ENCODE peak calls at places on chromosomes 11 and 22, in five cellular contexts. One of them, this sample, is unnamed. For H3K4me1, the result is how much of the 10 kb centered on the place peaks cover.

GRCh38 chr11:18677560-18677959 is 21.0 kb upstream of the TMEM86A start:
- DNase-seq in Panc1: no peak
- DNase-seq in cardiac muscle cell: no peak
- DNase-seq in esophagus squamous epithelium: no peak
- DNase-seq in heart left ventricle: no peak
- DNase-seq in this sample: no peak

GRCh38 chr11:115198301-115198700 is 305.9 kb downstream of the CADM1 start:
- DNase-seq in heart left ventricle: no peak
- DNase-seq in esophagus squamous epithelium: no peak
- DNase-seq in Panc1: no peak
- DNase-seq in cardiac muscle cell: no peak
- DNase-seq in this sample: no peak

GRCh38 chr11:22347857-22348496 is 9.8 kb downstream of the SLC17A6 start:
- DNase-seq in Panc1: no peak
- DNase-seq in cardiac muscle cell: no peak
- DNase-seq in heart left ventricle: no peak
- DNase-seq in esophagus squamous epithelium: no peak
- DNase-seq in this sample: no peak

GRCh38 chr11:118618115-118618990 is 10.9 kb downstream of the PHLDB1 start:
- DNase-seq in esophagus squamous epithelium: no peak
- DNase-seq in heart left ventricle: peak
- DNase-seq in cardiac muscle cell: peak
- DNase-seq in Panc1: no peak
- DNase-seq in this sample: no peak

GRCh38 chr11:5910521-5910920 is 17.5 kb downstream of the OR52E5 start:
- DNase-seq in esophagus squamous epithelium: no peak
- DNase-seq in Panc1: no peak
- DNase-seq in heart left ventricle: no peak
- DNase-seq in cardiac muscle cell: no peak
- DNase-seq in this sample: no peak

GRCh38 chr11:81255905-81256304 is 1477.8 kb downstream of the FAM181B start:
- DNase-seq in esophagus squamous epithelium: no peak
- DNase-seq in Panc1: no peak
- DNase-seq in cardiac muscle cell: no peak
- DNase-seq in heart left ventricle: no peak
- DNase-seq in this sample: no peak

GRCh38 chr11:19727246-19727645 is 14.6 kb downstream of the NAV2 start:
- DNase-seq in cardiac muscle cell: peak
- DNase-seq in heart left ventricle: no peak
- DNase-seq in Panc1: no peak
- DNase-seq in esophagus squamous epithelium: no peak
- DNase-seq in this sample: no peak

GRCh38 chr22:21025266-21025665 is 7.1 kb downstream of the SLC7A4 start:
- DNase-seq in Panc1: no peak
- DNase-seq in esophagus squamous epithelium: no peak
- DNase-seq in heart left ventricle: no peak
- DNase-seq in cardiac muscle cell: no peak
- DNase-seq in this sample: no peak

GRCh38 chr11:102237096-102237735 is 80.1 kb upstream of the BIRC3 start:
- DNase-seq in esophagus squamous epithelium: no peak
- DNase-seq in cardiac muscle cell: no peak
- DNase-seq in Panc1: no peak
- DNase-seq in heart left ventricle: no peak
- DNase-seq in this sample: no peak

GRCh38 chr11:25298450-25298849 is 801.6 kb downstream of the LUZP2 start:
- DNase-seq in heart left ventricle: no peak
- DNase-seq in esophagus squamous epithelium: no peak
- DNase-seq in cardiac muscle cell: no peak
- DNase-seq in Panc1: no peak
- DNase-seq in this sample: no peak

GRCh38 chr22:46661221-46661851 is 41.1 kb downstream of the GRAMD4 start:
- DNase-seq in Panc1: no peak
- DNase-seq in heart left ventricle: no peak
- DNase-seq in cardiac muscle cell: peak
- DNase-seq in esophagus squamous epithelium: no peak
- DNase-seq in this sample: no peak

GRCh38 chr11:56152333-56152732 is 7.8 kb downstream of the OR8K5 start:
- DNase-seq in heart left ventricle: no peak
- DNase-seq in Panc1: no peak
- DNase-seq in cardiac muscle cell: no peak
- DNase-seq in esophagus squamous epithelium: no peak
- DNase-seq in this sample: no peak

GRCh38 chr11:8055111-8055835 is 25.7 kb upstream of the TUB start:
- DNase-seq in Panc1: no peak
- DNase-seq in heart left ventricle: no peak
- DNase-seq in cardiac muscle cell: no peak
- DNase-seq in esophagus squamous epithelium: no peak
- DNase-seq in this sample: no peak

GRCh38 chr11:7546324-7546791 is 32.6 kb downstream of the PPFIBP2 start:
- DNase-seq in Panc1: no peak
- DNase-seq in cardiac muscle cell: no peak
- DNase-seq in esophagus squamous epithelium: no peak
- DNase-seq in heart left ventricle: no peak
- DNase-seq in this sample: no peak

GRCh38 chr11:116731097-116731761 is 41.6 kb downstream of the BUD13 start:
- DNase-seq in cardiac muscle cell: peak
- DNase-seq in heart left ventricle: no peak
- DNase-seq in esophagus squamous epithelium: no peak
- DNase-seq in Panc1: no peak
- DNase-seq in this sample: peak

GRCh38 chr11:102807921-102808320 is 10.0 kb upstream of the MMP1 start:
- DNase-seq in heart left ventricle: no peak
- DNase-seq in esophagus squamous epithelium: no peak
- DNase-seq in Panc1: no peak
- DNase-seq in cardiac muscle cell: peak
- DNase-seq in this sample: peak

GRCh38 chr11:106152824-106153223 is 75.4 kb downstream of the AASDHPPT start:
- DNase-seq in heart left ventricle: no peak
- DNase-seq in Panc1: no peak
- DNase-seq in esophagus squamous epithelium: no peak
- DNase-seq in cardiac muscle cell: peak
- DNase-seq in this sample: no peak

GRCh38 chr22:27686534-27686933 is 115.0 kb downstream of the MN1 start:
- DNase-seq in heart left ventricle: peak
- DNase-seq in esophagus squamous epithelium: no peak
- DNase-seq in Panc1: no peak
- DNase-seq in cardiac muscle cell: peak
- DNase-seq in this sample: no peak

GRCh38 chr22:42074153-42074750 is at the start of gene PHETA2:
- DNase-seq in Panc1: no peak
- DNase-seq in esophagus squamous epithelium: no peak
- DNase-seq in heart left ventricle: peak
- DNase-seq in cardiac muscle cell: peak
- DNase-seq in this sample: peak

GRCh38 chr11:65868907-65869306 is 3.7 kb downstream of the EFEMP2 start:
- DNase-seq in cardiac muscle cell: no peak
- DNase-seq in Panc1: no peak
- DNase-seq in esophagus squamous epithelium: no peak
- DNase-seq in heart left ventricle: no peak
- DNase-seq in this sample: no peak
- TF ChIP-seq CTCF in cardiac muscle cell: no peak
- TF ChIP-seq CTCF in Panc1: no peak
- TF ChIP-seq CTCF in esophagus squamous epithelium: no peak
- TF ChIP-seq CTCF in heart left ventricle: no peak
- TF ChIP-seq CTCF in this sample: no peak

DNA sequence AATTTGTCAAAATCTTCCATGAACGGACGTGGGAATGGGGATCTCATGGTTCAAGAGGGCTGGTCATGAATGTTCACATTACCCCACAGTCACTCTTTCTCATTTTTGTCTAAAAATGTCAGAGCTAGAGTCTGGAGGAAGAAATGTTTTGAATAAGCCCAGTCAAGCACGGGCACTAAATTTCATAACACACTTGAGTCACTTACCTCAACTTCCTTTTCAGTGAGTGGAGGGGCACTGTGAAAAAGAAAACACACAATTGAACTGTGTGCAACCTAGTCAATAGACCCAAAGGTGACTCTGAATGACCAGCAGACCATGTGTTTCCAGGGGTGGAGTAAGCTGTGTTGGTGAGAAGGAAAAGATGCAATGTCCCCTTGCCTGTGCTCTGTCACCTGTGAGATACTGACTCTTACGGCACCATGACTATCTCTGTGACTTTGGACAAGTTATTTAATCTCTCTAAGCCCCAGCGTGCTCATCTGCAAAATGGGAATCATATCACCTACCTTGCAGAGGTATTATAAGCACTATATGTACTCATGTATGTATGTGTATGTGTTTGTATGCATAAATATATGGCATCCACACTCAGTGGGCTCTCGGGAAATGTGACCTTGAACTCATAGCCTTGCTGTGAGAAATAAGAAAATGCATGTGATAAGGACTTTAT is 38.2 kb upstream of the LYVE1 start:
- DNase-seq in heart left ventricle: no peak
- DNase-seq in Panc1: no peak
- DNase-seq in cardiac muscle cell: peak
- DNase-seq in esophagus squamous epithelium: no peak
- DNase-seq in this sample: no peak
- H3K4me1 ChIP-seq in heart left ventricle: under half
- H3K4me1 ChIP-seq in Panc1: under half
- H3K4me1 ChIP-seq in cardiac muscle cell: under half
- H3K4me1 ChIP-seq in esophagus squamous epithelium: under half
- H3K4me1 ChIP-seq in this sample: under half

GRCh38 chr11:60263434-60263833 is 17.0 kb upstream of the MS4A4A start:
- DNase-seq in heart left ventricle: no peak
- DNase-seq in Panc1: no peak
- DNase-seq in cardiac muscle cell: no peak
- DNase-seq in esophagus squamous epithelium: no peak
- DNase-seq in this sample: no peak
- H3K4me3 ChIP-seq in heart left ventricle: no peak
- H3K4me3 ChIP-seq in Panc1: no peak
- H3K4me3 ChIP-seq in cardiac muscle cell: no peak
- H3K4me3 ChIP-seq in esophagus squamous epithelium: no peak
- H3K4me3 ChIP-seq in this sample: no peak

GRCh38 chr11:13348305-13348704 is 70.7 kb downstream of the BMAL1 start:
- DNase-seq in Panc1: no peak
- DNase-seq in cardiac muscle cell: no peak
- DNase-seq in heart left ventricle: no peak
- DNase-seq in esophagus squamous epithelium: no peak
- DNase-seq in this sample: no peak

GRCh38 chr11:13347901-13348300 is 70.3 kb downstream of the BMAL1 start:
- DNase-seq in cardiac muscle cell: no peak
- DNase-seq in heart left ventricle: no peak
- DNase-seq in esophagus squamous epithelium: no peak
- DNase-seq in Panc1: no peak
- DNase-seq in this sample: no peak

GRCh38 chr11:13343931-13344717 is 66.5 kb downstream of the BMAL1 start:
- DNase-seq in esophagus squamous epithelium: no peak
- DNase-seq in heart left ventricle: peak
- DNase-seq in cardiac muscle cell: peak
- DNase-seq in Panc1: peak
- DNase-seq in this sample: peak

GRCh38 chr11:13344818-13345217 is 67.2 kb downstream of the BMAL1 start:
- DNase-seq in heart left ventricle: no peak
- DNase-seq in cardiac muscle cell: no peak
- DNase-seq in Panc1: no peak
- DNase-seq in esophagus squamous epithelium: no peak
- DNase-seq in this sample: no peak

DNA sequence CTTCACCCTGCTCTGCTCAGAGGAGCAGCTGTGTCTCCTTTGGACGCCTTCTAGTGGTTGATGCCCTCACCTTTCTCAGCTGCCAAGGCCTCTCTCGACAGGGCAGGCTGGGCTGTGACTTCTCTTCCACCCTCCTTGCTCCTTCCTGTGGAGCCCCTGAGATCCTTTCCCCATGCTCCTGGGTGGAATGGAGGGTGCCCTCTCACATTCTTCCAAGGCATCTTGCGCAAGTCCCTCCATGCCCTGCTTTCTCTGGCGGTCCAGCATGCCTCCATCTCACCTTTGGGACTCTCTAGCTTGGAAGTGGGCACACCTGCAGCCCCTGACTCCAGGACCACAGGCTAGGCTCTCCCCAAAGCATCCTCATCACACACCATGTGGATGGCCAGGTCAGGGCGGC is 68.9 kb downstream of the BMAL1 start:
- DNase-seq in esophagus squamous epithelium: no peak
- DNase-seq in Panc1: no peak
- DNase-seq in heart left ventricle: no peak
- DNase-seq in cardiac muscle cell: no peak
- DNase-seq in this sample: no peak
- TF ChIP-seq CTCF in esophagus squamous epithelium: no peak
- TF ChIP-seq CTCF in Panc1: no peak
- TF ChIP-seq CTCF in heart left ventricle: no peak
- TF ChIP-seq CTCF in cardiac muscle cell: no peak
- TF ChIP-seq CTCF in this sample: no peak

DNA sequence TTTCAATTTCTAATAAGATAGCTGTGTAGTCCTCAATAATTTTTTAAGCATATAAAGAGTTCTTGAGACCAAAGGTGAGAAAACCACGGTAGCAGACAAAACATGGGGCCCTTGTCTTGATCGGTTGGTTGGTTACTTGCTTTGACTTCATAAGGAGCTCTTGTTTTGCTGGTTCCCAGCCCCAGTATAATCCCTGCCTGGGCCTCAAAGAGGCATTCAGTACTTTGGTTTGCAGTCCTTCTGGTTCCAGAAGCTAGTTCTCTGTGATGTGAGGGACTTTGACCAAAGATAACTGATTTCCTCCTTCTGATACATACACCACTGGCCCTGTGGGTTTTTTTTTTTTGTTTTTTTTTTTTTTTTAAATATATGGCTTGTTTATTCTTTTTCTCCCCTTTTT is 17.1 kb downstream of the MARK2 start:
- DNase-seq in cardiac muscle cell: no peak
- DNase-seq in esophagus squamous epithelium: no peak
- DNase-seq in heart left ventricle: no peak
- DNase-seq in Panc1: no peak
- DNase-seq in this sample: peak
- H3K4me1 ChIP-seq in cardiac muscle cell: under half
- H3K4me1 ChIP-seq in esophagus squamous epithelium: under half
- H3K4me1 ChIP-seq in heart left ventricle: under half
- H3K4me1 ChIP-seq in Panc1: under half
- H3K4me1 ChIP-seq in this sample: under half

DNA sequence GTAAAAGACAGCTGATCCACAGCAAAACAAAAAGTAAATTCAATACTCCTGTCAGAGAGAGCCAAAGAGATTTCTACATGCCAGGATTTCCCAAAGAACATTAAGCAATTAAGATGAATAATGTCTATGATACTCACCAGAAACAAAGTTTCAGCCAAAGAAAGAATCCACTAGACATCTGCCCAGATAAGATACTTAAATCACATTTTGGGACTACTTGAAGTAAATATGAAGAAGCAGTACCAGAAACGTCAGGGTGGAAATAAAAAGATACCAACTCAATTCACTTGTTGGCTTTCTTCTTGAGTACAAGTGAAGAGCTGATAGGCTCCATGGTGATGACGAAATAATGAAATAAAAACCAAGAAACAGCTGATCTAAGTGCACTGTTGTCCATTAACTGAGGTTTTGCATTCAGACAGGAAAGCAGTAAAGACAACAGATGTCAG is 31.6 kb upstream of the ARHGAP32 start:
- DNase-seq in esophagus squamous epithelium: no peak
- DNase-seq in Panc1: no peak
- DNase-seq in cardiac muscle cell: peak
- DNase-seq in heart left ventricle: no peak
- DNase-seq in this sample: no peak
- H3K4me3 ChIP-seq in esophagus squamous epithelium: no peak
- H3K4me3 ChIP-seq in Panc1: no peak
- H3K4me3 ChIP-seq in cardiac muscle cell: no peak
- H3K4me3 ChIP-seq in heart left ventricle: no peak
- H3K4me3 ChIP-seq in this sample: no peak